ENCODE peak calls at places on chromosomes 13 and 19, in four cellular contexts. H is IMR-90, T is left ventricle myocardium inferior, Z is heart right ventricle. V is an unnamed sample.

GRCh38 chr19:12194827-12195500 is 32.1 kb downstream of the ZNF136 start:
- DNase-seq in H (peak; percentile 6), T (peak; percentile 87), Z (peak; percentile 90), V (peak; percentile 43)

GRCh38 chr19:47296036-47296435 is 13.6 kb upstream of the C5AR1 start:
- DNase-seq in H (peak; percentile 74), T (no peak), Z (peak; percentile 83), V (peak; percentile 38)

GRCh38 chr19:6273701-6274601 is 5.8 kb downstream of the MLLT1 start:
- DNase-seq in H (peak; percentile 88), T (peak; percentile 84), Z (peak; percentile 78), V (peak; percentile 47)

GRCh38 chr13:36839281-36839680 is 20.3 kb downstream of the RFXAP start:
- DNase-seq in H (no peak), T (no peak), Z (no peak), V (no peak)

GRCh38 chr19:10603873-10604459 is 16.9 kb upstream of the AP1M2 start:
- DNase-seq in H (no peak), T (no peak), Z (no peak), V (no peak)

GRCh38 chr13:46598140-46598819 is 45.3 kb downstream of the LRCH1 start:
- DNase-seq in H (no peak), T (no peak), Z (no peak), V (no peak)

GRCh38 chr19:423691-424466 is 14.9 kb upstream of the C2CD4C start:
- DNase-seq in H (no peak), T (no peak), Z (no peak), V (no peak)

GRCh38 chr19:58279925-58280316 is 1.2 kb downstream of the ZNF8 start:
- DNase-seq in H (no peak), T (no peak), Z (no peak), V (no peak)

GRCh38 chr13:102770435-102770834 is 3.2 kb downstream of the TEX30 start:
- DNase-seq in H (no peak), T (no peak), Z (no peak), V (no peak)

GRCh38 chr19:36136975-36137686 is 2.7 kb upstream of the CAPNS1 start:
- DNase-seq in H (peak; percentile 23), T (peak; percentile 40), Z (peak; percentile 63), V (peak; percentile 23)

GRCh38 chr19:50333235-50333736 is 4.1 kb upstream of the KCNC3 start:
- DNase-seq in H (peak; percentile 67), T (peak; percentile 88), Z (peak; percentile 88), V (peak; percentile 95)

GRCh38 chr19:36417752-36418286 is 625 bp downstream of the ZFP82 start:
- DNase-seq in H (no peak), T (no peak), Z (no peak), V (no peak)

GRCh38 chr19:8081569-8082550 is 29.3 kb downstream of the CCL25 start:
- DNase-seq in H (no peak), T (no peak), Z (no peak), V (no peak)

DNA sequence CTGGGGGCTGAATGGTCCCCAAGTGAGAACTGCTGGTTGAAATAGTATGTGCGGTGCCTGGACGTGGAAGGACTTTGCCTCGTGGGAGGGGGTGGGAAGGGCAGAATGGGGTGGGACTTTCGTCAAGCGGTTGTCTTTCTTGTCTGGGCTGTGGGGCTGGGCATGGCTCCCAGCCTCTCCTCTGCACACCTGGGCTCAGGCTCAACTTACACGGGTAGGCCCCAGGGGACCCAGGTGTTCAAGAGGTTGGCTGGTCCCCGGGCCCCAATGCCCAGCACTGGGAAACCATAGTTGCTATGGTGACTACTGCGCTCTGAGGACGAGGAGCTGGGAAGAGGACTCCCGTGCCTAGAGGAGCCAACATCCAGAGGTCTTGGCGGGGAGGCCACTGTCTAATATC is 7.3 kb downstream of the NWD1 start:
- DNase-seq in H (no peak), T (no peak), Z (no peak), V (no peak)
- H3K27ac ChIP-seq in H (no peak overlapping the region), T (no peak overlapping the region), Z (no peak overlapping the region), V (peak overlapping the region; percentile 26)

GRCh38 chr19:30449191-30449590 is 77.0 kb downstream of the ZNF536 start:
- DNase-seq in H (no peak), T (no peak), Z (no peak), V (no peak)
- H3K27ac ChIP-seq in H (no peak overlapping the region), T (peak overlapping the region; percentile 48), Z (no peak overlapping the region), V (peak overlapping the region; percentile 1)

DNA sequence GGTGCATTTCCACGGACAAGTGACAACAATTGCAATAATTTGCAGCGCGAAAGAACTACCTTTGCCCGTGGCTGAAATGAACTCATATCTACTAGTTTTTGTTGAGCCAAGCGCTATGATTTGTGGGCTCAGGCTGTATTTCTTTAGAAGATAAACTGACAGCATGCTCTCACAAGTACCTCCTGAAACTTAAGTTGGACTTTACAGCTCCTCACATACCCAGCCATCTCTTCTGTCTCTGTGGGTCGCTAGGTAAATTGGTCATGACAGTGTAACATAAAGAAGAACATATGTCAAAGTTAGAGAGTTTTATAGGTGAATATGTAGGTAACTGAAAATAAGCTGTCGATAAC is 839 bp downstream of the COG6 start:
- DNase-seq in H (peak; percentile 5), T (no peak), Z (no peak), V (no peak)
- H3K27ac ChIP-seq in H (peak overlapping the region; percentile 21), T (peak overlapping the region; percentile 86), Z (peak overlapping the region; percentile 86), V (no peak overlapping the region)

GRCh38 chr13:40981949-40982348 is 37.2 kb downstream of the ELF1 start:
- DNase-seq in H (no peak), T (no peak), Z (no peak), V (no peak)
- H3K27ac ChIP-seq in H (no peak overlapping the region), T (peak overlapping the region; percentile 86), Z (peak overlapping the region; percentile 91), V (peak overlapping the region; percentile 65)

GRCh38 chr19:3039641-3040077 is 10.6 kb upstream of the TLE2 start:
- DNase-seq in H (no peak), T (no peak), Z (no peak), V (no peak)

GRCh38 chr19:3041756-3042517 is 12.9 kb upstream of the TLE2 start:
- DNase-seq in H (no peak), T (no peak), Z (no peak), V (no peak)

GRCh38 chr19:3041302-3041701 is 12.2 kb upstream of the TLE2 start:
- DNase-seq in H (no peak), T (no peak), Z (no peak), V (no peak)

GRCh38 chr19:3045885-3046603 is 16.3 kb downstream of the TLE5 start:
- DNase-seq in H (no peak), T (no peak), Z (no peak), V (no peak)

DNA sequence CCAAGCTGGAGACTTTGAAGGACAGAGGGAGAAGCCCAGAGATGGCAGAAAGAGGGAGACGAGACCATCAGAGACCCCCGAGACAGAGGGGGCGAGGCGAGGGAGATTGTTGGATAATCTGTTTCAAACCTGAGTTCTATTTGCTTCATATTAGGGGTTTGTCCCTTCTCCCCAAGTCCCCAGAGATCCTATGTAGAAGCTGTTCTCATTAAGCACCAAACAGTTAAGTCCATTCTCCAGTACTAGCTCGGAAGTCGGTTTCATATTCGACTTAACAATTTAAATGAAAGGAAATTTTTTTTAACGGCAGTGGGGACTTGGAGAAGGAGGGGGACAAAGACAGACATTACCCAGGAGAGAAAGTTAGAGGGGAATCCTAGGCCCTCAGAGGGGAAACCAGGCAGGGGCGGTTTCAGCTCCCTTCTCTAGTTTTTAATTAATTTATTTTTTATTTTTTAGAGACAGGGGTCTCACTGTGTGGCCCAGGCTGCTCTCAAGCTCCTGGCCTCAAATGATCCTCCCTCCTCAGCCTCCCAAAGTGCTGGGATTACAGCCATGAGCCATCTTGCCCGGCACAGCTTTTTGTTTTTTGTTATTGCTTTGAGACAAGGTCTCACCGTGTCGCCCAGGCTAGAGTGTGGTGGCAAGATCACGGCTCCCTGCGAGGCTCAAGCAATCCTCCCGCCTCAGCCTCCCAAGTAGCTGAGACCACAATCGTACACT is 13.6 kb upstream of the TLE2 start:
- DNase-seq in H (no peak), T (no peak), Z (no peak), V (no peak)
- H3K27ac ChIP-seq in H (no peak overlapping the region), T (peak overlapping the region; percentile 2), Z (peak overlapping the region; percentile 10), V (no peak overlapping the region)

GRCh38 chr13:75770164-75771145 is 134.3 kb downstream of the LMO7 start:
- DNase-seq in H (peak; percentile 65), T (no peak), Z (no peak), V (no peak)
- H3K27ac ChIP-seq in H (peak overlapping the region; percentile 99), T (peak overlapping the region; percentile 67), Z (no peak overlapping the region), V (no peak overlapping the region)

GRCh38 chr13:79491715-79492114 is 10.8 kb downstream of the NDFIP2 start:
- DNase-seq in H (peak; percentile 71), T (no peak), Z (no peak), V (no peak)

GRCh38 chr13:79492918-79493594 is 12.1 kb downstream of the NDFIP2 start:
- DNase-seq in H (no peak), T (no peak), Z (no peak), V (no peak)

GRCh38 chr13:79490846-79491245 is 9.9 kb downstream of the NDFIP2 start:
- DNase-seq in H (no peak), T (no peak), Z (no peak), V (no peak)

GRCh38 chr13:79490326-79490725 is 9.4 kb downstream of the NDFIP2 start:
- DNase-seq in H (no peak), T (no peak), Z (no peak), V (no peak)

DNA sequence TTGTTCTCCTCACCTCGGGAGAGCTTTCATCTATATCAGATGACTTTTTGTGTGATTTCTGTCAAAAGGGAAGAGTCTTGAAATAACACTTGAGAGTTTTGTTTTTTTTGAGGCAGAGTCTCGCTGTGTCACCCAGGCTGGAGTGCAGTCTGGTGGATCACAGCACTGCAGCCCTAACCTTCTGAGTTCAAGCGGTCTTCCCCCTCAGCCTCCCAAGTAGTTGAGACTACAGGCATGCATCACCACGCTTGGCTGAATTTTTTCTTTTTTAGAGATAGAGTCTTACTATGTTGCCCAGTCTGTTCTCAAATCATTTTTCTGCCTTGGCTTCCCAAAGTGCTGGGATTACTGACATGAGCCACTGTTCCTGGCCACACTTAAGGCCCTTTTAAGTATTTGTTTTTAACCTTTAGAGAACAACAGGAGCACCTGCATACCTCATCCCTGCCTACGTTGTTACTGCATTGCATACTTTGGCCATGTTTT is 11.4 kb downstream of the NDFIP2 start:
- DNase-seq in H (peak; percentile 13), T (no peak), Z (no peak), V (no peak)
- H3K27ac ChIP-seq in H (no peak overlapping the region), T (peak overlapping the region; percentile 2), Z (no peak overlapping the region), V (peak overlapping the region; percentile 9)

DNA sequence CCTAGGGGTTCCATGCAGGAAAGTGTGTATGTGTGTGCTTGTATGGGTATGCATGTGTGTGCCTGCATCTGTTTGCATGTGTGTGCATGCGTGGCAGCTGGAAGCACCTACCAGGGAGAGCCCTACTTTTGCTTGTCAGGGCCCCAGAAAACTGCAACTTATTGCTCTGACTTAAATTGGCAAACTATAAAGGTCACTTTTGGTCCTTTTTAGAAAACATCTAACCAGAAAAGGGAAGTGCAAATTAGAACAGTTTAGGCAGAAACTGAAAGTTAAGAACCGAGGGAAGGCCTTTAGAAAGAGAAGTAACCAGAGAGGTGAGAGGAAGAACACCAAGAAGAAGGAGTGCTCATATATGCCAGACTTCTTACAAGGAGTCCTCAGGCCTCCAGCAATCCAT is 32.5 kb downstream of the DLEU7 start:
- DNase-seq in H (no peak), T (no peak), Z (no peak), V (no peak)
- H3K27ac ChIP-seq in H (no peak overlapping the region), T (no peak overlapping the region), Z (no peak overlapping the region), V (no peak overlapping the region)

GRCh38 chr19:45523642-45524256 is 16.5 kb downstream of the VASP start:
- DNase-seq in H (peak; percentile 80), T (peak; percentile 72), Z (peak; percentile 86), V (peak; percentile 70)
- H3K27ac ChIP-seq in H (no peak overlapping the region), T (peak overlapping the region; percentile 74), Z (peak overlapping the region; percentile 13), V (peak overlapping the region; percentile 33)

GRCh38 chr19:43780706-43781525 is at the start of gene KCNN4:
- DNase-seq in H (peak; percentile 67), T (no peak), Z (no peak), V (no peak)
- H3K27ac ChIP-seq in H (no peak within 1 kb of the TSS), T (no peak within 1 kb of the TSS), Z (peak within 1 kb of the TSS; percentile 74), V (no peak within 1 kb of the TSS)

V was measured in caudate nucleus.